ENCODE peak calls at places on chromosome 14, in six cellular contexts. C, E, T, P, H and A are unnamed samples.

GRCh38 chr14:33014710-33015109 is 76.0 kb downstream of the NPAS3 start:
- DNase-seq in C (no peak), E (no peak), T (no peak), P (no peak), H (no peak), A (no peak)

GRCh38 chr14:23610090-23610814 is 25.9 kb upstream of the DHRS2 start:
- DNase-seq in C (no peak), E (no peak), T (no peak), P (no peak), H (no peak), A (no peak)

GRCh38 chr14:50967719-50968266 is 23.5 kb upstream of the PYGL start:
- DNase-seq in C (peak), E (no peak), T (no peak), P (no peak), H (no peak), A (no peak)

GRCh38 chr14:74941676-74942097 is 13.7 kb downstream of the PGF start:
- DNase-seq in C (peak), E (no peak), T (peak), P (no peak), H (peak), A (no peak)

GRCh38 chr14:100434911-100435455 is 111.8 kb downstream of the SLC25A47 start:
- DNase-seq in C (no peak), E (no peak), T (no peak), P (no peak), H (no peak), A (no peak)

GRCh38 chr14:38716871-38717270 is 386.2 kb downstream of the SEC23A start:
- DNase-seq in C (no peak), E (no peak), T (no peak), P (no peak), H (no peak), A (no peak)

GRCh38 chr14:68144051-68144681 is 324.6 kb downstream of the RAD51B start:
- DNase-seq in C (peak), E (no peak), T (no peak), P (peak), H (peak), A (no peak)

GRCh38 chr14:56333361-56334279 is 215.4 kb downstream of the PELI2 start:
- DNase-seq in C (peak), E (no peak), T (no peak), P (peak), H (no peak), A (no peak)

GRCh38 chr14:60807971-60808370 is 73.4 kb downstream of the MNAT1 start:
- DNase-seq in C (no peak), E (no peak), T (no peak), P (no peak), H (no peak), A (no peak)